ENCODE peak calls at places on chromosomes 13 and 19, in four cellular contexts. One of them, this sample, is unnamed.

GRCh38 chr19:45753548-45753947 is 15.5 kb downstream of the SIX5 start:
- DNase-seq in MG63: no peak
- DNase-seq in effector memory CD4-positive, alpha-beta T cell: no peak
- DNase-seq in adrenal gland: no peak
- DNase-seq in this sample: no peak

GRCh38 chr19:33487901-33488817 is 33.4 kb downstream of the PEPD start:
- DNase-seq in effector memory CD4-positive, alpha-beta T cell: no peak
- DNase-seq in MG63: no peak
- DNase-seq in adrenal gland: no peak
- DNase-seq in this sample: no peak

GRCh38 chr13:82214341-82214740 is 1667.9 kb downstream of the SLITRK1 start:
- DNase-seq in adrenal gland: no peak
- DNase-seq in MG63: no peak
- DNase-seq in effector memory CD4-positive, alpha-beta T cell: no peak
- DNase-seq in this sample: no peak

GRCh38 chr19:14091086-14091884 is 734 bp upstream of the SAMD1 start:
- DNase-seq in adrenal gland: peak; percentile 49
- DNase-seq in MG63: peak; percentile 76
- DNase-seq in effector memory CD4-positive, alpha-beta T cell: no peak
- DNase-seq in this sample: no peak

GRCh38 chr19:7191946-7192691 is 102.1 kb downstream of the INSR start:
- DNase-seq in effector memory CD4-positive, alpha-beta T cell: no peak
- DNase-seq in adrenal gland: peak; percentile 43
- DNase-seq in MG63: no peak
- DNase-seq in this sample: no peak

GRCh38 chr19:44604241-44604640 is 9.1 kb upstream of the IGSF23 start:
- DNase-seq in MG63: no peak
- DNase-seq in effector memory CD4-positive, alpha-beta T cell: no peak
- DNase-seq in adrenal gland: no peak
- DNase-seq in this sample: no peak

GRCh38 chr13:29923554-29924481 is 73.4 kb upstream of the UBL3 start:
- DNase-seq in MG63: peak; percentile 97
- DNase-seq in effector memory CD4-positive, alpha-beta T cell: peak; percentile 22
- DNase-seq in adrenal gland: peak; percentile 83
- DNase-seq in this sample: peak; percentile 41

GRCh38 chr13:42405665-42406390 is 133.9 kb downstream of the AKAP11 start:
- DNase-seq in adrenal gland: peak; percentile 0
- DNase-seq in effector memory CD4-positive, alpha-beta T cell: no peak
- DNase-seq in MG63: peak; percentile 51
- DNase-seq in this sample: no peak

GRCh38 chr19:38039966-38040365 is 133.0 kb downstream of the SIPA1L3 start:
- DNase-seq in MG63: peak; percentile 24
- DNase-seq in effector memory CD4-positive, alpha-beta T cell: no peak
- DNase-seq in adrenal gland: no peak
- DNase-seq in this sample: peak; percentile 46

GRCh38 chr19:45250216-45250831 is 747 bp upstream of the MARK4 start:
- DNase-seq in MG63: no peak
- DNase-seq in adrenal gland: no peak
- DNase-seq in effector memory CD4-positive, alpha-beta T cell: no peak
- DNase-seq in this sample: no peak

GRCh38 chr19:21922276-21922675 is 86.3 kb upstream of the ZNF43 start:
- DNase-seq in MG63: no peak
- DNase-seq in effector memory CD4-positive, alpha-beta T cell: no peak
- DNase-seq in adrenal gland: no peak
- DNase-seq in this sample: no peak

GRCh38 chr13:70366720-70367119 is 258.5 kb upstream of the KLHL1 start:
- DNase-seq in effector memory CD4-positive, alpha-beta T cell: no peak
- DNase-seq in adrenal gland: no peak
- DNase-seq in MG63: no peak
- DNase-seq in this sample: no peak

GRCh38 chr19:43596842-43597461 is 557 bp downstream of the ZNF576 start:
- DNase-seq in MG63: no peak
- DNase-seq in effector memory CD4-positive, alpha-beta T cell: no peak
- DNase-seq in adrenal gland: no peak
- DNase-seq in this sample: no peak

GRCh38 chr19:45705710-45706415 is 13.4 kb downstream of the QPCTL start:
- DNase-seq in adrenal gland: no peak
- DNase-seq in effector memory CD4-positive, alpha-beta T cell: no peak
- DNase-seq in MG63: no peak
- DNase-seq in this sample: no peak

GRCh38 chr19:35248310-35249145 is at the start of gene LSR:
- DNase-seq in MG63: no peak
- DNase-seq in effector memory CD4-positive, alpha-beta T cell: peak; percentile 61
- DNase-seq in adrenal gland: peak; percentile 84
- DNase-seq in this sample: no peak

GRCh38 chr19:22545751-22546150 is 88.4 kb upstream of the ZNF492 start:
- DNase-seq in effector memory CD4-positive, alpha-beta T cell: no peak
- DNase-seq in adrenal gland: peak; percentile 26
- DNase-seq in MG63: no peak
- DNase-seq in this sample: no peak

GRCh38 chr19:42250666-42251531 is 4.0 kb downstream of the ERF start:
- DNase-seq in effector memory CD4-positive, alpha-beta T cell: no peak
- DNase-seq in adrenal gland: peak; percentile 73
- DNase-seq in MG63: no peak
- DNase-seq in this sample: peak; percentile 53

GRCh38 chr13:110957181-110957884 is 42.5 kb upstream of the ANKRD10 start:
- DNase-seq in MG63: no peak
- DNase-seq in effector memory CD4-positive, alpha-beta T cell: no peak
- DNase-seq in adrenal gland: no peak
- DNase-seq in this sample: no peak

GRCh38 chr13:57557979-57558529 is 73.5 kb upstream of the PCDH17 start:
- DNase-seq in MG63: no peak
- DNase-seq in adrenal gland: no peak
- DNase-seq in effector memory CD4-positive, alpha-beta T cell: no peak
- DNase-seq in this sample: peak; percentile 33

GRCh38 chr19:4624733-4625362 is 14.5 kb upstream of the TNFAIP8L1 start:
- DNase-seq in MG63: no peak
- DNase-seq in effector memory CD4-positive, alpha-beta T cell: no peak
- DNase-seq in adrenal gland: no peak
- DNase-seq in this sample: peak; percentile 38

GRCh38 chr19:18099623-18099995 is 2.0 kb downstream of the MAST3 start:
- DNase-seq in MG63: no peak
- DNase-seq in effector memory CD4-positive, alpha-beta T cell: no peak
- DNase-seq in adrenal gland: no peak
- DNase-seq in this sample: no peak
- H3K4me3 ChIP-seq in MG63: no peak overlapping the region
- H3K4me3 ChIP-seq in effector memory CD4-positive, alpha-beta T cell: peak overlapping the region; percentile 56
- H3K4me3 ChIP-seq in adrenal gland: no peak overlapping the region
- H3K4me3 ChIP-seq in this sample: no peak overlapping the region

GRCh38 chr19:32035611-32036010 is 309.8 kb upstream of the ZNF507 start:
- DNase-seq in adrenal gland: no peak
- DNase-seq in effector memory CD4-positive, alpha-beta T cell: no peak
- DNase-seq in MG63: no peak
- DNase-seq in this sample: no peak

GRCh38 chr19:32041681-32042292 is 303.6 kb upstream of the ZNF507 start:
- DNase-seq in MG63: peak; percentile 55
- DNase-seq in effector memory CD4-positive, alpha-beta T cell: no peak
- DNase-seq in adrenal gland: peak; percentile 67
- DNase-seq in this sample: peak; percentile 69

GRCh38 chr19:32040246-32040645 is 305.2 kb upstream of the ZNF507 start:
- DNase-seq in effector memory CD4-positive, alpha-beta T cell: no peak
- DNase-seq in adrenal gland: no peak
- DNase-seq in MG63: no peak
- DNase-seq in this sample: no peak

GRCh38 chr19:32037998-32038732 is 307.2 kb upstream of the ZNF507 start:
- DNase-seq in adrenal gland: peak; percentile 10
- DNase-seq in MG63: no peak
- DNase-seq in effector memory CD4-positive, alpha-beta T cell: no peak
- DNase-seq in this sample: no peak

GRCh38 chr19:32039446-32039845 is 306.0 kb upstream of the ZNF507 start:
- DNase-seq in MG63: no peak
- DNase-seq in adrenal gland: peak; percentile 3
- DNase-seq in effector memory CD4-positive, alpha-beta T cell: no peak
- DNase-seq in this sample: no peak
- H3K27me3 ChIP-seq in MG63: peaks cover 21% of the 10 kb centered on the region
- H3K27me3 ChIP-seq in adrenal gland: peaks cover 7% of the 10 kb centered on the region
- H3K27me3 ChIP-seq in effector memory CD4-positive, alpha-beta T cell: no peaks in the 10 kb centered on the region
- H3K27me3 ChIP-seq in this sample: peaks cover 25% of the 10 kb centered on the region

GRCh38 chr19:13024958-13025653 is 29.8 kb downstream of the NFIX start:
- DNase-seq in adrenal gland: peak; percentile 45
- DNase-seq in effector memory CD4-positive, alpha-beta T cell: no peak
- DNase-seq in MG63: no peak
- DNase-seq in this sample: no peak

GRCh38 chr19:13027557-13027956 is 32.3 kb downstream of the NFIX start:
- DNase-seq in adrenal gland: no peak
- DNase-seq in effector memory CD4-positive, alpha-beta T cell: no peak
- DNase-seq in MG63: no peak
- DNase-seq in this sample: no peak

GRCh38 chr19:13025819-13026477 is 30.7 kb downstream of the NFIX start:
- DNase-seq in adrenal gland: no peak
- DNase-seq in effector memory CD4-positive, alpha-beta T cell: no peak
- DNase-seq in MG63: no peak
- DNase-seq in this sample: no peak

GRCh38 chr19:13027031-13027430 is 31.8 kb downstream of the NFIX start:
- DNase-seq in MG63: no peak
- DNase-seq in adrenal gland: no peak
- DNase-seq in effector memory CD4-positive, alpha-beta T cell: no peak
- DNase-seq in this sample: no peak

GRCh38 chr19:13026478-13026999 is 31.3 kb downstream of the NFIX start:
- DNase-seq in MG63: peak; percentile 71
- DNase-seq in effector memory CD4-positive, alpha-beta T cell: no peak
- DNase-seq in adrenal gland: no peak
- DNase-seq in this sample: no peak
- H3K4me3 ChIP-seq in MG63: peak overlapping the region; percentile 43
- H3K4me3 ChIP-seq in effector memory CD4-positive, alpha-beta T cell: no peak overlapping the region
- H3K4me3 ChIP-seq in adrenal gland: no peak overlapping the region
- H3K4me3 ChIP-seq in this sample: no peak overlapping the region

GRCh38 chr13:24982333-24982999 is 113.5 kb upstream of the PABPC3 start:
- DNase-seq in adrenal gland: no peak
- DNase-seq in effector memory CD4-positive, alpha-beta T cell: no peak
- DNase-seq in MG63: no peak
- DNase-seq in this sample: no peak

GRCh38 chr13:24985102-24985501 is 110.8 kb upstream of the PABPC3 start:
- DNase-seq in effector memory CD4-positive, alpha-beta T cell: no peak
- DNase-seq in adrenal gland: no peak
- DNase-seq in MG63: no peak
- DNase-seq in this sample: no peak

GRCh38 chr13:24984134-24984533 is 111.8 kb upstream of the PABPC3 start:
- DNase-seq in effector memory CD4-positive, alpha-beta T cell: no peak
- DNase-seq in adrenal gland: no peak
- DNase-seq in MG63: no peak
- DNase-seq in this sample: no peak

GRCh38 chr13:24983094-24983493 is 112.8 kb upstream of the PABPC3 start:
- DNase-seq in MG63: no peak
- DNase-seq in effector memory CD4-positive, alpha-beta T cell: no peak
- DNase-seq in adrenal gland: no peak
- DNase-seq in this sample: no peak

DNA sequence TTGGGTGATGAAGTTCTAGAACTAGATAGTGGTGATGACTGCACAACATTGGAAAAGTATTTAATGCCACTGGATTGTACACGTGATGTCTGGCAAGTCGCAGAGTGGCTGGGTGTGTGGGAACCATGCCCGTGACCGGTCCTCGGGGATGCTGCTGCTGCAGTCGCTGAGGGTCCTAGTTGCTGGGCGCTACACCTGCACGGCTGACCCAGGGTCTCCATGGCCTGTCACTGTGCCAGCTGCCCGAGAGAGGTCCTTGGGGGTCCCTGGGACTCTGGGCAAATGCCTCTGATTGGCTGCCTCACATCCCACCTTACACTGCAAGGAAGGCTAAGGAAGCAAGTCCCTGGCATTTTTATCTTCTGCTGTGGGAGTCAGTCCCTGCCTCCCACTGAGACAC is 109.1 kb upstream of the PABPC3 start:
- DNase-seq in MG63: no peak
- DNase-seq in effector memory CD4-positive, alpha-beta T cell: no peak
- DNase-seq in adrenal gland: no peak
- DNase-seq in this sample: no peak
- H3K27me3 ChIP-seq in MG63: no peaks in the 10 kb centered on the region
- H3K27me3 ChIP-seq in effector memory CD4-positive, alpha-beta T cell: peaks cover 15% of the 10 kb centered on the region
- H3K27me3 ChIP-seq in adrenal gland: peaks cover 6% of the 10 kb centered on the region
- H3K27me3 ChIP-seq in this sample: no peaks in the 10 kb centered on the region